ENCODE peak calls at places on chromosome 3, in four cellular contexts. H, Y, M and V are unnamed samples.

GRCh38 chr3:42451116-42451515 is 40.7 kb upstream of the LYZL4 start:
- DNase-seq in H (no peak), Y (no peak), M (no peak), V (no peak)

GRCh38 chr3:123416647-123417046 is 32.2 kb downstream of the ADCY5 start:
- DNase-seq in H (no peak), Y (no peak), M (no peak), V (no peak)

GRCh38 chr3:108103971-108104797 is 13.4 kb upstream of the CD47 start:
- DNase-seq in H (no peak), Y (no peak), M (no peak), V (no peak)

GRCh38 chr3:73431136-73431933 is 193.4 kb downstream of the PDZRN3 start:
- DNase-seq in H (no peak), Y (no peak), M (no peak), V (no peak)

GRCh38 chr3:38587548-38588131 is 61.8 kb downstream of the SCN5A start:
- DNase-seq in H (no peak), Y (no peak), M (no peak), V (no peak)

GRCh38 chr3:37492977-37493471 is 318.6 kb upstream of the LRRFIP2 start:
- DNase-seq in H (no peak), Y (no peak), M (no peak), V (no peak)

GRCh38 chr3:94374439-94375161 is 311.7 kb downstream of the NSUN3 start:
- DNase-seq in H (no peak), Y (no peak), M (no peak), V (no peak)

GRCh38 chr3:131053021-131053420 is 26.3 kb downstream of the NEK11 start:
- DNase-seq in H (no peak), Y (no peak), M (no peak), V (no peak)

GRCh38 chr3:46899151-46900006 is 21.9 kb downstream of the PTH1R start:
- DNase-seq in H (no peak), Y (no peak), M (no peak), V (no peak)

GRCh38 chr3:12990781-12991480 is 82.3 kb downstream of the IQSEC1 start:
- DNase-seq in H (no peak), Y (no peak), M (no peak), V (no peak)

GRCh38 chr3:153026026-153026425 is 136.0 kb upstream of the RAP2B start:
- DNase-seq in H (no peak), Y (no peak), M (no peak), V (no peak)

GRCh38 chr3:157082305-157082981 is 77.5 kb downstream of the CCNL1 start:
- DNase-seq in H (no peak), Y (no peak), M (no peak), V (no peak)

GRCh38 chr3:17686613-17687012 is 55.8 kb downstream of the TBC1D5 start:
- DNase-seq in H (no peak), Y (no peak), M (no peak), V (no peak)

GRCh38 chr3:135490219-135490618 is 475.3 kb upstream of the PPP2R3A start:
- DNase-seq in H (no peak), Y (no peak), M (no peak), V (no peak)

GRCh38 chr3:133991637-133992036 is 38.1 kb downstream of the SLCO2A1 start:
- DNase-seq in H (no peak), Y (no peak), M (no peak), V (no peak)

GRCh38 chr3:156811092-156811862 is 14.9 kb upstream of the LEKR1 start:
- DNase-seq in H (no peak), Y (no peak), M (no peak), V (no peak)

GRCh38 chr3:64272271-64272670 is 47.0 kb upstream of the PRICKLE2 start:
- DNase-seq in H (no peak), Y (no peak), M (no peak), V (no peak)

GRCh38 chr3:11662392-11662990 is 18.8 kb upstream of the VGLL4 start:
- DNase-seq in H (no peak), Y (no peak), M (no peak), V (no peak)

GRCh38 chr3:13972679-13973379 is 93.0 kb upstream of the WNT7A start:
- DNase-seq in H (no peak), Y (no peak), M (no peak), V (no peak)